ENCODE peak calls at places on chromosomes 11 and 22, in eight cellular contexts. D is posterior vena cava; N is cardiac muscle cell; S is CD4-positive, alpha-beta T cell; L is mucosa of gallbladder; M is transverse colon; U is right lobe of liver; E is neural progenitor cell. O is an unnamed sample.

GRCh38 chr11:121488145-121488544 is 35.4 kb upstream of the SORL1-AS1 start:
- DNase-seq in N (no peak), L (no peak), S (no peak), M (no peak), E (no peak), U (no peak), D (no peak), O (no peak)

GRCh38 chr22:44755418-44755817 is 3.0 kb downstream of the ARHGAP8 start:
- DNase-seq in D (peak), L (no peak), U (no peak), N (no peak), S (no peak), M (no peak), E (no peak), O (no peak)

GRCh38 chr11:102421262-102421661 is 31.3 kb downstream of the TMEM123 start:
- DNase-seq in E (no peak), S (no peak), L (no peak), N (no peak), D (no peak), M (no peak), U (no peak), O (no peak)

GRCh38 chr11:112363527-112363926 is 102.9 kb upstream of the PLET1 start:
- DNase-seq in E (no peak), N (no peak), S (no peak), U (peak), D (no peak), L (no peak), M (no peak), O (no peak)

GRCh38 chr11:114200785-114201184 is 95.4 kb upstream of the NNMT start:
- DNase-seq in E (no peak), S (no peak), L (no peak), N (no peak), M (no peak), D (no peak), U (no peak), O (no peak)

GRCh38 chr11:7672960-7673723 is at the start of gene CYB5R2:
- DNase-seq in M (peak), E (peak), D (peak), N (peak), L (peak), S (no peak), U (peak), O (no peak)

GRCh38 chr22:49503321-49503720 is 324.4 kb downstream of the BRD1 start:
- DNase-seq in N (no peak), L (no peak), D (no peak), E (no peak), M (no peak), S (no peak), U (no peak), O (no peak)

GRCh38 chr11:111729441-111729840 is 36.7 kb downstream of the PPP2R1B start:
- DNase-seq in M (no peak), N (no peak), U (no peak), E (no peak), S (no peak), L (no peak), D (no peak), O (no peak)

GRCh38 chr11:3108183-3108721 is 51.0 kb upstream of the CARS1 start:
- DNase-seq in U (no peak), L (no peak), E (no peak), N (no peak), M (peak), D (peak), S (no peak), O (no peak)

O was measured in lung microvascular endothelial cell.